ENCODE peak calls at places on chromosome 1, in five cellular contexts. S is AG04450, E is astrocyte of the spinal cord, C is A172, F is AG04449. R is an unnamed sample.

GRCh38 chr1:40838045-40838979 is 23.9 kb downstream of the CITED4 start:
- DNase-seq in S (no peak), E (no peak), C (no peak), F (no peak), R (no peak)

GRCh38 chr1:24108334-24109165 is 3.4 kb downstream of the MYOM3 start:
- DNase-seq in S (no peak), E (peak), C (peak), F (peak), R (peak)

GRCh38 chr1:218361298-218362065 is 16.3 kb downstream of the TGFB2 start:
- DNase-seq in S (no peak), E (peak), C (peak), F (no peak), R (peak)

GRCh38 chr1:14516974-14517812 is 81.3 kb upstream of the KAZN start:
- DNase-seq in S (peak), E (peak), C (peak), F (peak), R (no peak)

GRCh38 chr1:20209471-20209870 is 23.2 kb upstream of the PLA2G2C start:
- DNase-seq in S (no peak), E (no peak), C (no peak), F (no peak), R (no peak)

GRCh38 chr1:94698759-94699502 is 121.2 kb upstream of the SLC44A3 start:
- DNase-seq in S (peak), E (peak), C (peak), F (peak), R (peak)

GRCh38 chr1:116711061-116711582 is 43.1 kb upstream of the CD2 start:
- DNase-seq in S (no peak), E (no peak), C (peak), F (no peak), R (no peak)

GRCh38 chr1:38852780-38853179 is 6.8 kb downstream of the RRAGC start:
- DNase-seq in S (no peak), E (no peak), C (no peak), F (no peak), R (no peak)

GRCh38 chr1:221741364-221741970 is 422 bp downstream of the DUSP10 start:
- DNase-seq in S (no peak), E (no peak), C (peak), F (no peak), R (peak)

GRCh38 chr1:102726417-102726816 is 381.9 kb downstream of the COL11A1 start:
- DNase-seq in S (no peak), E (no peak), C (no peak), F (no peak), R (no peak)

GRCh38 chr1:97870574-97870973 is 50.3 kb downstream of the DPYD start:
- DNase-seq in S (no peak), E (no peak), C (no peak), F (no peak), R (no peak)

GRCh38 chr1:152543808-152544207 is 22.8 kb downstream of the LCE3E start:
- DNase-seq in S (no peak), E (no peak), C (no peak), F (no peak), R (no peak)

GRCh38 chr1:147225193-147225730 is at the start of gene FMO5:
- DNase-seq in S (peak), E (peak), C (peak), F (no peak), R (peak)